ENCODE peak calls at places on chromosome 11, in four cellular contexts. Z, L, R and X are unnamed samples.

GRCh38 chr11:61448552-61448927 is 18.6 kb downstream of the SDHAF2 start:
- DNase-seq in Z (no peak), L (no peak), R (no peak), X (no peak)

GRCh38 chr11:65571940-65572339 is 398 bp upstream of the FAM89B start:
- DNase-seq in Z (peak), L (peak), R (peak), X (peak)

GRCh38 chr11:2590131-2590950 is 109.5 kb downstream of the KCNQ1OT1 start:
- DNase-seq in Z (no peak), L (no peak), R (no peak), X (no peak)

GRCh38 chr11:68518191-68518590 is 57.6 kb downstream of the PPP6R3 start:
- DNase-seq in Z (no peak), L (no peak), R (no peak), X (no peak)

GRCh38 chr11:25615076-25615475 is 716.9 kb upstream of the ANO3 start:
- DNase-seq in Z (no peak), L (no peak), R (no peak), X (no peak)

GRCh38 chr11:13358871-13359270 is 81.3 kb downstream of the BMAL1 start:
- DNase-seq in Z (no peak), L (no peak), R (no peak), X (no peak)

GRCh38 chr11:45252877-45253276 is 33.3 kb downstream of the SYT13 start:
- DNase-seq in Z (no peak), L (no peak), R (no peak), X (no peak)

GRCh38 chr11:1138053-1138452 is 19.7 kb upstream of the MUC5AC start:
- DNase-seq in Z (no peak), L (no peak), R (no peak), X (no peak)

GRCh38 chr11:119115484-119116234 is 5.7 kb upstream of the HINFP start:
- DNase-seq in Z (no peak), L (peak), R (peak), X (peak)

GRCh38 chr11:1881442-1882264 is 10.0 kb downstream of the PRR33 start:
- DNase-seq in Z (no peak), L (no peak), R (peak), X (peak)

GRCh38 chr11:121555172-121555571 is 102.4 kb upstream of the SORL1-AS1 start:
- DNase-seq in Z (no peak), L (no peak), R (no peak), X (no peak)

GRCh38 chr11:70587095-70587389 is 188.7 kb downstream of the CTTN start:
- DNase-seq in Z (no peak), L (no peak), R (no peak), X (no peak)

GRCh38 chr11:88164320-88164719 is 10.9 kb downstream of the RAB38 start:
- DNase-seq in Z (no peak), L (no peak), R (no peak), X (no peak)

GRCh38 chr11:64863381-64864060 is 14.9 kb downstream of the EHD1 start:
- DNase-seq in Z (no peak), L (no peak), R (no peak), X (no peak)

GRCh38 chr11:126284829-126285228 is 1.9 kb downstream of the TIRAP start:
- DNase-seq in Z (peak), L (no peak), R (no peak), X (peak)

GRCh38 chr11:104525416-104525815 is 361.5 kb upstream of the PDGFD start:
- DNase-seq in Z (no peak), L (no peak), R (no peak), X (no peak)

GRCh38 chr11:64018310-64018709 is 17.4 kb upstream of the FLRT1 start:
- DNase-seq in Z (no peak), L (no peak), R (no peak), X (no peak)

GRCh38 chr11:93528757-93529639 is 14.2 kb downstream of the SMCO4 start:
- DNase-seq in Z (no peak), L (no peak), R (no peak), X (no peak)

GRCh38 chr11:46682773-46683752 is 17.4 kb downstream of the ARHGAP1 start:
- DNase-seq in Z (no peak), L (no peak), R (no peak), X (no peak)

GRCh38 chr11:102192349-102193066 is 82.3 kb downstream of the YAP1 start:
- DNase-seq in Z (peak), L (no peak), R (no peak), X (no peak)

GRCh38 chr11:40421187-40421586 is 1038.3 kb downstream of the LRRC4C start:
- DNase-seq in Z (no peak), L (no peak), R (no peak), X (no peak)

GRCh38 chr11:120131941-120132644 is 5.8 kb downstream of the TRIM29 start:
- DNase-seq in Z (no peak), L (no peak), R (no peak), X (no peak)

GRCh38 chr11:1837171-1838076 is 1.4 kb upstream of the TNNI2 start:
- DNase-seq in Z (peak), L (peak), R (peak), X (peak)

GRCh38 chr11:35553831-35554230 is 28.4 kb upstream of the PAMR1 start:
- DNase-seq in Z (no peak), L (no peak), R (no peak), X (no peak)

GRCh38 chr11:111039982-111040381 is 205.5 kb upstream of the POU2AF2 start:
- DNase-seq in Z (no peak), L (no peak), R (no peak), X (peak)

GRCh38 chr11:44400431-44400830 is 90.5 kb upstream of the ALX4 start:
- DNase-seq in Z (no peak), L (no peak), R (no peak), X (peak)

GRCh38 chr11:64799925-64800632 is 2.9 kb downstream of the MAP4K2 start:
- DNase-seq in Z (no peak), L (no peak), R (no peak), X (no peak)

GRCh38 chr11:4578624-4579023 is 2.9 kb upstream of the OR52I2 start:
- DNase-seq in Z (no peak), L (no peak), R (no peak), X (no peak)

GRCh38 chr11:70551323-70552166 is 153.2 kb downstream of the CTTN start:
- DNase-seq in Z (no peak), L (no peak), R (no peak), X (peak)

GRCh38 chr11:30423886-30424285 is 101.0 kb downstream of the ARL14EP start:
- DNase-seq in Z (no peak), L (no peak), R (no peak), X (no peak)

GRCh38 chr11:130635937-130636336 is 187.5 kb downstream of the ADAMTS15 start:
- DNase-seq in Z (no peak), L (no peak), R (no peak), X (no peak)

GRCh38 chr11:92302766-92303165 is 78.1 kb downstream of the FAT3 start:
- DNase-seq in Z (no peak), L (no peak), R (no peak), X (no peak)

GRCh38 chr11:93756748-93757147 is 15.3 kb downstream of the C11orf54 start:
- DNase-seq in Z (no peak), L (no peak), R (no peak), X (no peak)

GRCh38 chr11:68677432-68677831 is 6.9 kb upstream of the GAL start:
- DNase-seq in Z (peak), L (peak), R (peak), X (no peak)

GRCh38 chr11:64675417-64676252 is 47.4 kb downstream of the NRXN2 start:
- DNase-seq in Z (peak), L (no peak), R (no peak), X (peak)

GRCh38 chr11:124179311-124179710 is 3.8 kb upstream of the OR10D3 start:
- DNase-seq in Z (no peak), L (no peak), R (no peak), X (no peak)

DNA sequence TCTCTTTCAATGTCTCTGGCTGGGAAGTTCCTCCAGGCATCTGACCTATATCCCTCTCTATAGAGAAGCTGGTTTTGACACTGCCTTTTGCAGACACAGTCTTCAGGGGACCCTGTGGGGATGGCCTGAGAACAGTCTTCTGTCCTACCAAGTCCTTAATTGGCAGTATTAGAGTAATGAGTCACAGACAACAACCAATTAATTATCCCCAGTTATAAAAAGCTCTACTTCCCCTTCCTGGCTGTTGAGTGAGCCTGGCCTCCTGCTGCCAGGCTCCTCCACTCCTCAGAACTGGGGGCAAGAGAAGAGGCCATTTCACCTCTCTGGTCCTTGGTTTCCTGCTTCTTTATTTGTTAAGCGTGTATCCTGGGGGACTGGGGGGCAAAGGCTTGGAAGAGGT is 41.2 kb upstream of the KLHL35 start:
- DNase-seq in Z (no peak), L (no peak), R (no peak), X (peak)
- H2AFZ ChIP-seq in Z (no peak), L (no peak), R (no peak), X (no peak)

DNA sequence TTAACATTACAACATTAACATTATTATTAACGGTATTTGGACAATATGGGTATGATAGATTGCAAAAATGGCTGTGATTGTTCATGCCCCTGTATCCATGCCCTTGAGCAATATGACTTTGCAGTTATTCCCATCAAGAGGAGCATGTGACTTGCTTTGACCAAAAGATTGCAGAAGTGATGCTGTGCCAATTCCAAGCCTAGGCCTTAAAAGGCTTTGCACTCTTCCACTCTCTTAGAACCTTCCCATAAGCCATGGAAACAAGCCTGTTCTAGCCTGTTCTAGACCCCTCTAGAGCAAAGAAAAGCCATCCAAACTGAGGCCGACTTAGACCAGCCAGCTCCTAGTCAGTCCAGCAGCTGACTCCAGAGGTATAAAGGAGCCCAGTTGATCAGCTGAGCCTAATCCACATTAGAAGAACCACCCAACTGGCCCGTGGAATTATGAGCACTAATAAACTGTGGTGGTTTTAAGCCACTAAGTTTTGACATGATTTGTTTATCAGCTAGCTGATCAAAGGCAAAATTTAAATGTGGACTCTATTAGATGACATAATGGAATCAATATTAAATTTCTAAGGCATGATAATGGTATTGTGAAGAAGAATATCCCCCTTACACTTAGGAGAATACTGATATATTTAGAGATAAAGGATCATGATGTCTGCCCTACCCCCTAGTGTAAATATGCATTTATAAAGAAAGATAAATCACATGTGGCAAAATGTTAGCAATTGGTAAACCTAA is 28.6 kb downstream of the RAB30 start:
- DNase-seq in Z (no peak), L (no peak), R (no peak), X (no peak)
- H3K4me2 ChIP-seq in Z (no peak), L (no peak), R (no peak), X (no peak)

GRCh38 chr11:112179601-112180000 is 4.3 kb downstream of the BCO2 start:
- DNase-seq in Z (no peak), L (no peak), R (no peak), X (no peak)
- H2AFZ ChIP-seq in Z (no peak), L (no peak), R (no peak), X (no peak)

GRCh38 chr11:128709402-128709801 is 15.5 kb downstream of the FLI1 start:
- DNase-seq in Z (no peak), L (no peak), R (no peak), X (no peak)

GRCh38 chr11:128708660-128709059 is 14.8 kb downstream of the FLI1 start:
- DNase-seq in Z (no peak), L (no peak), R (no peak), X (no peak)

GRCh38 chr11:128704517-128704916 is 10.6 kb downstream of the FLI1 start:
- DNase-seq in Z (no peak), L (no peak), R (no peak), X (no peak)

GRCh38 chr11:128705124-128705920 is 11.4 kb downstream of the FLI1 start:
- DNase-seq in Z (no peak), L (no peak), R (no peak), X (no peak)

GRCh38 chr11:128707671-128708070 is 13.8 kb downstream of the FLI1 start:
- DNase-seq in Z (no peak), L (no peak), R (no peak), X (no peak)
- H3K4me2 ChIP-seq in Z (no peak), L (no peak), R (no peak), X (no peak)

GRCh38 chr11:59196777-59197176 is 15.9 kb downstream of the MPEG1 start:
- DNase-seq in Z (no peak), L (no peak), R (no peak), X (no peak)

GRCh38 chr11:59199546-59200420 is 12.9 kb downstream of the MPEG1 start:
- DNase-seq in Z (no peak), L (no peak), R (no peak), X (no peak)

GRCh38 chr11:59201376-59201775 is 11.4 kb downstream of the MPEG1 start:
- DNase-seq in Z (no peak), L (peak), R (peak), X (peak)

GRCh38 chr11:59197990-59198389 is 14.7 kb downstream of the MPEG1 start:
- DNase-seq in Z (peak), L (no peak), R (no peak), X (no peak)

DNA sequence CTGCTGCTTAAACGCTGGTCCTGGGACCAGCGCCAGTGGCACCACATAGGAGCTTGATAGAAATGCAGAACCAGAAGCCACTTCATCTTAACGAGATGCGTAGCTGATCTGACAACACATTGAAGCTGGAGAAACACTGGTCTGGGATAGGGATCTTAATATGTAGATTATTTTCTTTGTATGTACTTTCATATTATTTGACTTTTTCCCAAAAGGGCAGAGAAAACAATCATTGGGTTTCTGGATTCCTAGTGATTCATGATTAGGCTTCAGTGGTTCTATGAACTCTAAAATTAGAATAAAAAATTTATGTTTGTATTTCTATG is 12.3 kb downstream of the MPEG1 start:
- DNase-seq in Z (no peak), L (no peak), R (no peak), X (no peak)
- H2AFZ ChIP-seq in Z (no peak), L (no peak), R (no peak), X (no peak)

DNA sequence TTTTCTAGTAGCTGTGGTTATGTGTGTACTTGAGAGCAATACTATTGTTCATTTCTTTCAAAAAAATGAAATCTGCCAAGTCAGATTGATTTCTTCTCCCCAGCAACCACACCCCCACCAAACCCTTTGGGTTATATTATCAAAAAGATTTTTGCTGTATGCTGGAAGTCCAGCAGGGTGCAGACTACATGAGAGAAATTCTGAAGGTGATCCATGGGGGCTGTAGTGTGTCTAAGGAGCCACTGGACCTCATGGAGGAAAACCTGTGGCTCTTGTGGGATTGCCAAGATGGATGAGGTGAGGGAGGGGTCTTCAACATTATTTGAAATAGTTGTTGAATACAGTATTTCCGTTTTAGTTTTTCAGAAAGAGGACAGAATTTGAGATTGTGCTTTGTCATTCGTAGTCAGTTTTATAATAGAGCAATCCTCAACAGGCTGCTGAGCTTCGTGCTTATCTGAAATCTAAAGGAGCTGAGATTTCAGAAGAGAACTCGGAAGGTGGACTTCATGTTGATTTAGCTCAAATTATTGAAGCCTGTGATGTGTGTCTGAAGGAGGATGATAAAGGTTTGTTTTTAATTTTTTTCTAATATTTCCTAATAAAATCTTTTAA is 3.1 kb downstream of the EIF3M start:
- DNase-seq in Z (no peak), L (peak), R (no peak), X (peak)
- H3K4me2 ChIP-seq in Z (peak), L (peak), R (no peak), X (peak)

DNA sequence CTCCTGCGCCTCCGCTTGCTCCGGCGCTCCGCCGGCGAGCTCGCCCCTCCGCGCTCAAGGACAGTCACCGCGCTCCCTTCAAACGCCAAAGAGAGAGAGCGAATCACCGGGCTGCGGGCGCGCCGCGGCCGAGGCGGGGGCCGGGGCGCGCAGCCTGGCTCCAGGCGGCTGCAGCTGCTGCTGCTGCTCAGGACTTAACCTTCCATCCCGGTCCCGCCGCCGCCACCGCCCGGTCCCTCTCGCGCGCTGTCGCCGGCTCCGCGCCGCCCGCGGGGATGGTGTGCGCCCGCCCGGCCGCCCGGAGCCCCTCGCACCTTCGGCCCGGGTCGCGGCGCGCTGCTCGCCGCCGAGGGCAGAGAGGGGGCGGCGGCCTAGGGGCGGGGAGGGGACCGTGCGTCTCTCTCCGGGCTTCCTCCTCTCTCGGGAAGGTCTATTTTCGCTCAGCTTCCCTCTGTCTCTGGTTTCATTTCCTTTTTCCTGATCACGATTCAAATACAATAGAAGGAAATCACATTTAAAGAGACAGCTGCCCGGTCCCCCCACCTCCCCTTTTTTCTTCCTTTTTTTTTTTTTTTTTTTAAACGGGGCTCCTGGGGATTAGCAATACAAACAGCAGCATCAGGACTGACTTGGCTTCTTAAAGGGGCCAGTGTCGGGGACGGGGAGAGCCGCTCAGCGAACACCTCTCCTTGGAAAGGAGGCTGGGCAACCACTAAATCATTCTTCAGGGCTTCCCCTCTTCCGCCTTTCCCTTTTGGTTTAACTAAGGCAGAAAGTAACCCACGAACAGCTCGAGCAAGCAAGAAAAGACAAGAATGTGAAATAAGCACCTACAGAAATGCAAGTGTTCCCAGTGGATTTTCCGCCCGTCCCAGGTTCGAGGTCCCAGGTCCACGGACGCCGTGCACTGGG is 22.1 kb downstream of the LMO2 start:
- DNase-seq in Z (peak), L (peak), R (peak), X (peak)
- H2AFZ ChIP-seq in Z (peak), L (peak), R (no peak), X (peak)

GRCh38 chr11:115500547-115501503 is 3.4 kb downstream of the CADM1 start:
- DNase-seq in Z (no peak), L (peak), R (no peak), X (no peak)
- H3K4me2 ChIP-seq in Z (peak), L (peak), R (peak), X (no peak)

GRCh38 chr11:122617926-122618325 is 37.6 kb upstream of the UBASH3B start:
- DNase-seq in Z (no peak), L (no peak), R (no peak), X (no peak)
- H2AFZ ChIP-seq in Z (no peak), L (no peak), R (no peak), X (no peak)